ENCODE peak calls at places on chromosomes 7 and 10, in seven cellular contexts. D, C, Q, O, P, M and A are unnamed samples.

GRCh38 chr7:26171601-26172000 is 19.6 kb downstream of the NFE2L3 start:
- DNase-seq in D (no peak), C (no peak), Q (no peak), O (no peak), P (no peak), M (no peak), A (no peak)

GRCh38 chr10:63236113-63236935 is 103.2 kb downstream of the NRBF2 start:
- DNase-seq in D (no peak), C (peak), Q (peak), O (peak), P (no peak), M (no peak), A (no peak)

GRCh38 chr10:49668684-49669083 is 10.8 kb upstream of the C10orf53 start:
- DNase-seq in D (peak), C (no peak), Q (no peak), O (no peak), P (no peak), M (no peak), A (no peak)

GRCh38 chr7:86785641-86786040 is 141.9 kb downstream of the GRM3 start:
- DNase-seq in D (no peak), C (no peak), Q (no peak), O (no peak), P (no peak), M (no peak), A (no peak)

GRCh38 chr7:71015260-71015900 is 116.6 kb upstream of the GALNT17 start:
- DNase-seq in D (no peak), C (peak), Q (no peak), O (no peak), P (no peak), M (no peak), A (no peak)

GRCh38 chr7:45000096-45001032 is at the start of gene CCM2:
- DNase-seq in D (no peak), C (peak), Q (peak), O (peak), P (no peak), M (peak), A (peak)

GRCh38 chr7:100057006-100057405 is 7.4 kb downstream of the ZSCAN21 start:
- DNase-seq in D (no peak), C (no peak), Q (no peak), O (no peak), P (no peak), M (no peak), A (no peak)

GRCh38 chr7:122676466-122676865 is 22.5 kb downstream of the RNF133 start:
- DNase-seq in D (no peak), C (no peak), Q (no peak), O (no peak), P (no peak), M (no peak), A (no peak)

GRCh38 chr7:74320645-74321178 is 31.5 kb downstream of the CLIP2 start:
- DNase-seq in D (no peak), C (peak), Q (no peak), O (no peak), P (no peak), M (no peak), A (no peak)

GRCh38 chr7:1806354-1806753 is 136.3 kb downstream of the ELFN1 start:
- DNase-seq in D (peak), C (no peak), Q (no peak), O (no peak), P (no peak), M (no peak), A (no peak)

GRCh38 chr10:70615784-70616511 is 13.4 kb upstream of the PRF1 start:
- DNase-seq in D (no peak), C (no peak), Q (no peak), O (no peak), P (no peak), M (no peak), A (no peak)

DNA sequence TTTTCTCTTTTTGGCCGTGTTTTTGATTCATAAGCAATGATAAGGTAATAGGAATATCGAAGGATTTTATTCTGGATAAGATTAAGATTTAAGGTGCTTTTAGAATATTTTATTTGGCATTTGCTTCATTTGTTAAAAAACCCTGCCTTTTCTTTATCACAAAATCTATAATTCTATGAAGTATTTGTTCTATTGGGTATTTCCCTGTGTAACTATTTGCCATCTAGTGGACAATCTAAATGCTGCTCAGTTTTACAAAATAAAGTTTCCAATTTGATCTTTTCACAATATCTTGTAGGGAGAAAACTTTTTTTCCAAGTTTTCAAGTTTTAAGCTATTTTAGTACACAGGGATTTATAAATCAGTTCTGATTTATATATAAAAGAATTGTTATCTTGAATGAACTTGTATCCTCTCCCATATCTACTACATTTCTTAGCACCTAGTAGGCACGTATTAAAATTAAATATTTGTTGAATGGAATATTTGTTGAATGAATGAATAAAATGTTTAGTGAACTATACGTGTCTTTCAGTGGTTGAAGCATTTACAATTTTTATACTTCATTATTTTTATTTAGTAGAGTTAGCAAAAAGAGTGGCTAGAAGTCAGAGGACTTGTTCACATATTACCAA is 26.5 kb downstream of the ANKRD7 start:
- DNase-seq in D (no peak), C (no peak), Q (no peak), O (no peak), P (no peak), M (no peak), A (no peak)
- TF ChIP-seq CTCF in D (no peak), C (no peak), Q (peak), O (no peak), P (no peak), M (peak), A (peak)

GRCh38 chr10:88733215-88733614 is 26.6 kb upstream of the LIPN start:
- DNase-seq in D (no peak), C (no peak), Q (peak), O (no peak), P (no peak), M (no peak), A (no peak)

GRCh38 chr10:88730864-88731263 is 24.8 kb downstream of the LIPK start:
- DNase-seq in D (no peak), C (peak), Q (no peak), O (no peak), P (no peak), M (no peak), A (no peak)

GRCh38 chr10:88731296-88731695 is 25.2 kb downstream of the LIPK start:
- DNase-seq in D (no peak), C (peak), Q (no peak), O (peak), P (no peak), M (no peak), A (no peak)

GRCh38 chr10:88735661-88736060 is 24.2 kb upstream of the LIPN start:
- DNase-seq in D (no peak), C (no peak), Q (no peak), O (peak), P (no peak), M (no peak), A (no peak)
- TF ChIP-seq CTCF in D (no peak), C (no peak), Q (no peak), O (no peak), P (no peak), M (no peak), A (no peak)

GRCh38 chr10:92593553-92594046 is 670 bp downstream of the KIF11 start:
- DNase-seq in D (no peak), C (no peak), Q (peak), O (no peak), P (no peak), M (no peak), A (no peak)

GRCh38 chr10:92591550-92592140 is 1.3 kb upstream of the KIF11 start:
- DNase-seq in D (peak), C (peak), Q (peak), O (peak), P (peak), M (peak), A (peak)

GRCh38 chr10:92594194-92594593 is 1.3 kb downstream of the KIF11 start:
- DNase-seq in D (no peak), C (no peak), Q (peak), O (no peak), P (no peak), M (no peak), A (no peak)

GRCh38 chr10:92592761-92593552 is at the start of gene KIF11:
- DNase-seq in D (peak), C (peak), Q (peak), O (peak), P (peak), M (peak), A (peak)

DNA sequence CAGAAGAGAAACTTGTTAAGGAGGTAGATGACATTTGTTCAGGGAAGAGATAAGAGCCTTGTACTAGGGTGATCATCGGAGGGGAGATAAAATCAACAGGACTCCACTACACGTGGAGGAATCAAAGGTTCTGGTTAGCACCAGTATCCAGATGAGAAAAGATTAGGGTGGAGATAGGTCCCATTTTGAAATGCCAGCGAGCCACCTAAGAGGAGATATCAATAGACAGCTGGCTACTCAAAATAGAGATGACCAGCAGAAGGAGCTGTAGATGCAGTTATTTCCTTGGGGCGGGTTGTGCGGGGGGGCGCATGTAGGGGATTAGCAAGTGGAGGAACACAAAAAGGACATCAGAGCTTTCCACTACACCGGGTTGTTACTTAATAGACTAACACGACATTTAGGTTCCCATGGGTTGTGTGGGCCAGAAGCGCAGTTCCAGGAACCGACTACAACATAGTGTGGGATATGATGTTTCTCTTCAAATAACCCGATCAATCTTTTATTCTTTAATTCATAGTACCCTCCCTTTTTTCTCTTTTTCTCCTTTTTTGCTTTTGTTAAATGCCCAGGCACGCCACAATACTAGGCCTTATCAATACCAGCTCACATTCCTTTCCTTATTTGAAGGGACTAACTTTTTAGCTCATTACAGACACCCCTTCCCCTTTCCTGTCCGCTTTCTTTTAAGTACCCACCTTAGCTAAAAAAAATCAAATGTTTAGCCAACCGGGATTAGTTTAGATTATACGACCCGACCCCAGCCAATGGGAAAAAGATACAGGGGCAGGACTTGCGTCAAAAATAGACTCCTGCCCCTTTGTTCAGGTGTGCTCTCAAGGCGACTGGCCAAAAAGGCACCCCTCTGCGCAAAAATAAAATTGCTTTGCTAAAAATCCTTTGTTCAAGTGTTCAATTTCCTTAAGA is 2.0 kb upstream of the KIF11 start:
- DNase-seq in D (no peak), C (peak), Q (peak), O (peak), P (peak), M (peak), A (peak)
- TF ChIP-seq CTCF in D (no peak), C (no peak), Q (peak), O (peak), P (peak), M (peak), A (peak)

GRCh38 chr7:113775804-113776203 is 143.0 kb downstream of the PPP1R3A start:
- DNase-seq in D (no peak), C (no peak), Q (no peak), O (no peak), P (no peak), M (no peak), A (no peak)

GRCh38 chr7:113768256-113768847 is 150.5 kb downstream of the PPP1R3A start:
- DNase-seq in D (no peak), C (no peak), Q (no peak), O (no peak), P (no peak), M (no peak), A (no peak)

GRCh38 chr7:113770146-113770738 is 148.6 kb downstream of the PPP1R3A start:
- DNase-seq in D (no peak), C (no peak), Q (no peak), O (no peak), P (no peak), M (no peak), A (no peak)

GRCh38 chr7:113775401-113775800 is 143.4 kb downstream of the PPP1R3A start:
- DNase-seq in D (no peak), C (no peak), Q (no peak), O (no peak), P (no peak), M (no peak), A (no peak)

GRCh38 chr7:113774182-113774807 is 144.5 kb downstream of the PPP1R3A start:
- DNase-seq in D (no peak), C (peak), Q (peak), O (peak), P (peak), M (no peak), A (no peak)
- TF ChIP-seq CTCF in D (no peak), C (no peak), Q (peak), O (peak), P (peak), M (peak), A (peak)

DNA sequence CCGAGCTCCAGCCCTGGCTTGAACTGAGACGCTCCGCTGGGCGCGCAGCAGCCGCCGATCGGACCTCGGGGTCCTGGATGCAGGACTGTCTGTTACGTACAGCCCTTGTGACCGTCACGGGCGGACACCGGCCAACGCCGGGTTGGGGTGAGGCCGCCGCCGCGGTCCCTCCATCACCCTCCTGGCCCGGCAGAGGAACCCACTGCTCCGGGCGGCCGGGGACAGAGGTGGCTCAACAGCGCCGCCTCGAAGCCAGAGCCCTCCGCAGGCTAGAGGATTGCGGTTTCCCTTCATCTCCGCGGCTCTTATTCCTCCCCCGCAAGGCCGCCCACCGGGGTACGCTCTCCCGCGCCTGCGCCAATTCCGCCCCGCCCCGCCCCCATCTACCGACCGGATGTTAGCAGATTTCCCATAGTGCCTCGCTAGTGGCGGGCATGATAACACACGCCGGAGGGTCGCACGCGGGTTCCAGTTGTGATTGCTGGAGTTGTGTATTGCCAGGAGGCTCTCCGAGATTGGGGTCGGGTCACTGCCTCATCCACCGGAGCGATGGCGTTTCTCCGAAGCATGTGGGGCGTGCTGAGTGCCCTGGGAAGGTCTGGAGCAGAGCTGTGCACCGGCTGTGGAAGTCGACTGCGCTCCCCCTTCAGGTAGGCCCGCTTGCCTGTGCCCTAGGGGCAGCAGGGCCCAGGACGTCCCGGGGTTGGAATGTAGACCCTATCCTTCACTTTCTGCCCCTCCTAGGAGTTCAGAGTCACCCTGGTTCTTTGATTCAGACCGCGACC is at the start of gene TFAM:
- DNase-seq in D (peak), C (peak), Q (peak), O (peak), P (peak), M (peak), A (peak)
- TF ChIP-seq CTCF in D (no peak), C (no peak), Q (peak), O (peak), P (peak), M (peak), A (peak)

DNA sequence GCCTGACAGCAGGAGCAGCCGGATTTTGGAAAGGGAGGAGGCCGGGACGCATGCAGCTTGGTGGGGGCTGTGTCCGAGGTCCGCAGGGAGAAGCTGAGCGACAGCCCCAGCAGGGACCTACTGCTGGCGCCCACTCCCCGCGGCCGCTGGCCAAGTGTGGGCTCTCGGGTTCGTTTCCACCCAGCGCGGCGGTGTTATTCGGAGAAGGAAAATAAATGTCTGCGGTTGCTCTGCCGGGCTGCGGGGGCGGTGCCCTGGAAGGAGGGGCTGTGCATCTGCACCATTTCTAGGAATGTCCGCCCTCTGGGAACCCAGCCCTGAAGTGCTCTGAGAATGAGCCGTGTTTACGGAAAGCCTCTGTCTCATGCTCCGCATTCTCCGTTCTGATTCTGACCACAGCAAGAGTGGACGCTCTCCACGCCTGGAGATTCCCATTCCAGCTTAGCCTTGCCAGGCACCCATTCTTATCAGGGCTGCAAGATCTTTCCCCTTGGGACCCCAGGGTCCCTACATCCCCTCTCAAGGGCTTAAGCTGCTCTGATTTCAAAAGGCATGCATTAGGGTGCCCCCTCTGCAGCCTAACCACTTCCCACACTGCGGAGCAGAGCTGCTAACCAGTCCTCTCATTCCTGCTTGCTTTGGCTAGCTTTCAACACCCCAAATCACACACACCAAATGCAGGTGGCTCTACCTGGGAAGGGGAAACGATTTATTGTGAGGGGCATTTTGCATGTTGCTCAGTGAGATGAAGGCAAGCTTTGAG is 256.6 kb upstream of the GLI3 start:
- DNase-seq in D (peak), C (peak), Q (no peak), O (peak), P (no peak), M (peak), A (peak)
- TF ChIP-seq CTCF in D (no peak), C (no peak), Q (no peak), O (no peak), P (no peak), M (peak), A (no peak)

GRCh38 chr7:79454325-79454960 is 976 bp upstream of the MAGI2 start:
- DNase-seq in D (no peak), C (peak), Q (no peak), O (peak), P (peak), M (no peak), A (peak)
- TF ChIP-seq CTCF in D (no peak), C (no peak), Q (no peak), O (no peak), P (no peak), M (no peak), A (no peak)

GRCh38 chr7:144784943-144785342 is 50.9 kb downstream of the TPK1 start:
- DNase-seq in D (no peak), C (no peak), Q (no peak), O (peak), P (no peak), M (no peak), A (no peak)

GRCh38 chr7:144786522-144786921 is 49.3 kb downstream of the TPK1 start:
- DNase-seq in D (no peak), C (no peak), Q (peak), O (no peak), P (no peak), M (no peak), A (no peak)

GRCh38 chr7:144785491-144785890 is 50.4 kb downstream of the TPK1 start:
- DNase-seq in D (no peak), C (no peak), Q (no peak), O (no peak), P (no peak), M (no peak), A (no peak)

GRCh38 chr7:144786079-144786478 is 49.8 kb downstream of the TPK1 start:
- DNase-seq in D (no peak), C (no peak), Q (no peak), O (no peak), P (no peak), M (no peak), A (no peak)

DNA sequence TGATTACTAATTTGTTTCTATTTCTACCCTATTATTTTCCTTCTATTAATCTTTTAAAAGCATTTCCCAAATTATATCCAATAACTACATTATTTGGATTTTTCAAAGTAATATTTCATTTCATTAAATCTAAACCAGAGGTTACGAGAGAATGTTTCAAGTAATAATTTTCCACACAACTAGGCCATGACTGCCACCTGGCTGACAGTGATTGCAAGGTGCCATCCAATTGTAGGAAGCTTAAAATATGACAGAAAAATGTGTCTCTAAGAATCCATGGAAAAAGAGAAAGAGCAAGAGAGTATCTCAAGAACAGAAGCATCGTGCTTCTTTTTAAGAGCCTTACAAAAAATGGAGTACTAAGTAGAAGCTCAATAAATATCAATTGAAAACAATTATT is 48.7 kb downstream of the TPK1 start:
- DNase-seq in D (no peak), C (no peak), Q (peak), O (no peak), P (peak), M (no peak), A (no peak)
- TF ChIP-seq CTCF in D (peak), C (no peak), Q (peak), O (no peak), P (peak), M (peak), A (peak)